ENCODE peak calls at places on chromosome 4, in seven cellular contexts. M, K, P, R, W, A and J are unnamed samples.
A peak's percentile ranks its signal among the peaks of the same experiment; 100 is the strongest.

GRCh38 chr4:120406960-120407359 is 340.3 kb upstream of the MAD2L1 start:
- DNase-seq in W (no peak), M (no peak), K (peak; percentile 6), P (no peak), A (no peak), R (no peak), J (no peak)

GRCh38 chr4:9867746-9868425 is 86.5 kb downstream of the DRD5 start:
- DNase-seq in K (no peak), M (no peak), R (no peak), A (no peak), P (no peak), W (no peak), J (no peak)

GRCh38 chr4:40160258-40160657 is 36.6 kb upstream of the RHOH start:
- DNase-seq in A (no peak), R (no peak), M (no peak), K (no peak), P (no peak), W (no peak), J (no peak)

GRCh38 chr4:3287271-3287971 is 5.4 kb upstream of the RGS12 start:
- DNase-seq in K (no peak), R (no peak), A (no peak), M (no peak), W (no peak), P (no peak), J (no peak)

GRCh38 chr4:17613761-17614415 is 553 bp upstream of the MED28 start:
- DNase-seq in K (no peak), R (peak; percentile 23), A (peak; percentile 72), M (peak; percentile 36), W (peak; percentile 87), P (no peak), J (no peak)

GRCh38 chr4:8409271-8410065 is 31.1 kb downstream of the ACOX3 start:
- DNase-seq in A (peak; percentile 56), P (no peak), K (no peak), R (no peak), M (no peak), W (no peak), J (no peak)

GRCh38 chr4:8070751-8071718 is 87.6 kb downstream of the ABLIM2 start:
- DNase-seq in M (peak; percentile 53), W (no peak), K (no peak), R (no peak), A (no peak), P (no peak), J (no peak)

GRCh38 chr4:89275587-89275986 is 32.0 kb downstream of the GPRIN3 start:
- DNase-seq in W (no peak), K (no peak), P (no peak), R (peak; percentile 13), M (no peak), A (no peak), J (no peak)

GRCh38 chr4:74362347-74362746 is 2.6 kb upstream of the EREG start:
- DNase-seq in A (no peak), P (no peak), W (peak; percentile 11), M (no peak), R (no peak), K (no peak), J (no peak)

GRCh38 chr4:167622481-167623240 is 388.4 kb upstream of the SPOCK3 start:
- DNase-seq in M (peak; percentile 81), K (peak; percentile 65), R (peak; percentile 82), W (peak; percentile 19), A (peak; percentile 62), P (no peak), J (peak; percentile 46)

GRCh38 chr4:124199755-124200154 is 512.8 kb downstream of the ANKRD50 start:
- DNase-seq in P (no peak), A (peak; percentile 66), K (no peak), M (no peak), R (no peak), W (peak; percentile 66), J (no peak)

GRCh38 chr4:155891058-155891457 is 12.4 kb upstream of the TDO2 start:
- DNase-seq in P (no peak), K (no peak), R (no peak), A (no peak), M (no peak), W (no peak), J (no peak)

GRCh38 chr4:12644261-12644660 is 839.9 kb downstream of the RAB28 start:
- DNase-seq in W (no peak), R (no peak), K (no peak), P (no peak), M (no peak), A (no peak), J (no peak)

GRCh38 chr4:179164642-179165338 is 1722.6 kb upstream of the AGA start:
- DNase-seq in A (no peak), K (no peak), M (no peak), W (no peak), P (no peak), R (no peak), J (no peak)

GRCh38 chr4:25873632-25874129 is 10.9 kb upstream of the SEL1L3 start:
- DNase-seq in A (no peak), W (no peak), P (no peak), K (no peak), R (no peak), M (no peak), J (no peak)

GRCh38 chr4:154958621-154959358 is 177.7 kb downstream of the RBM46 start:
- DNase-seq in R (peak; percentile 45), W (no peak), K (no peak), M (no peak), A (peak; percentile 27), P (no peak), J (no peak)

GRCh38 chr4:42573249-42573648 is 83.7 kb downstream of the ATP8A1 start:
- DNase-seq in A (no peak), M (no peak), R (no peak), W (no peak), P (no peak), K (no peak), J (no peak)

GRCh38 chr4:42574873-42575272 is 82.0 kb downstream of the ATP8A1 start:
- DNase-seq in M (no peak), P (no peak), W (no peak), A (peak; percentile 20), R (no peak), K (no peak), J (no peak)

GRCh38 chr4:42566835-42567234 is 90.1 kb downstream of the ATP8A1 start:
- DNase-seq in R (no peak), K (no peak), A (no peak), P (no peak), W (no peak), M (no peak), J (no peak)

GRCh38 chr4:42568610-42569207 is 88.2 kb downstream of the ATP8A1 start:
- DNase-seq in M (peak; percentile 89), R (peak; percentile 86), P (peak; percentile 25), K (peak; percentile 78), W (peak; percentile 65), A (peak; percentile 78), J (peak; percentile 59)

GRCh38 chr4:42570221-42570620 is 86.7 kb downstream of the ATP8A1 start:
- DNase-seq in M (peak; percentile 78), P (no peak), A (no peak), K (peak; percentile 7), W (no peak), R (peak; percentile 11), J (no peak)
- H3K4me2 ChIP-seq in M (peak overlapping the region; percentile 71), P (no peak overlapping the region), A (no peak overlapping the region), K (no peak overlapping the region), W (no peak overlapping the region), R (no peak overlapping the region), J (no peak overlapping the region)

DNA sequence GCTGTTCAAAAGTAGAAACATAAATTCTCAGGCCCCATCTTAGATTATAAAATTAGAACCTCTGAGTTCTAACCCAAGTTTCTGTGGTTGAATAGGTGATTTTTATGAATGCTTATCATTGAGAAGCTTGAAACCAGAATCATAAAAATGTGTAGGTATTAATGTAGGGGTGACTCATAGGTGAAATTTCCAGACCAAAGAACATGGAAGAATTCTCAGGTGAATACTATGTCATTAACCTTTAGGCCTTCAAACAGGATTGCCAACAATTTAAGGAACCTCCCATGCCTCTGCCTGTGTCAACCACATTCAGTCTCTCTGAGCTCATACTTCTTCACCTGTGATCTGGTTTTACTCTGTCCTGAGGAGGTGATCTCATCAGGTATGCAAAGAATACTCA is 177.8 kb downstream of the NPFFR2 start:
- DNase-seq in P (no peak), R (peak; percentile 53), A (no peak), M (no peak), W (no peak), K (peak; percentile 70), J (no peak)
- H3K4me2 ChIP-seq in P (no peak overlapping the region), R (no peak overlapping the region), A (no peak overlapping the region), M (no peak overlapping the region), W (no peak overlapping the region), K (no peak overlapping the region), J (no peak overlapping the region)

GRCh38 chr4:152805818-152806217 is 26.1 kb downstream of the ARFIP1 start:
- DNase-seq in K (no peak), W (no peak), A (no peak), R (no peak), P (no peak), M (no peak), J (no peak)
- H3K4me2 ChIP-seq in K (no peak overlapping the region), W (no peak overlapping the region), A (no peak overlapping the region), R (no peak overlapping the region), P (no peak overlapping the region), M (no peak overlapping the region), J (no peak overlapping the region)

GRCh38 chr4:148514581-148514980 is 72.4 kb upstream of the NR3C2 start:
- DNase-seq in R (no peak), A (no peak), M (no peak), P (no peak), W (no peak), K (no peak), J (no peak)
- H3K4me2 ChIP-seq in R (no peak overlapping the region), A (peak overlapping the region; percentile 13), M (no peak overlapping the region), P (no peak overlapping the region), W (no peak overlapping the region), K (no peak overlapping the region), J (peak overlapping the region; percentile 51)

GRCh38 chr4:29734343-29734742 is 985.8 kb upstream of the PCDH7 start:
- DNase-seq in W (no peak), A (peak; percentile 3), K (no peak), M (no peak), R (no peak), P (no peak), J (no peak)
- H3K4me2 ChIP-seq in W (no peak overlapping the region), A (no peak overlapping the region), K (no peak overlapping the region), M (no peak overlapping the region), R (no peak overlapping the region), P (no peak overlapping the region), J (no peak overlapping the region)

GRCh38 chr4:163523791-163524365 is 29.4 kb downstream of the TMA16 start:
- DNase-seq in K (no peak), R (no peak), A (no peak), M (no peak), W (no peak), P (no peak), J (no peak)
- H3K4me2 ChIP-seq in K (no peak overlapping the region), R (no peak overlapping the region), A (no peak overlapping the region), M (no peak overlapping the region), W (no peak overlapping the region), P (no peak overlapping the region), J (no peak overlapping the region)